ENCODE peak calls at places on chromosome 1, in ten cellular contexts. M is upper lobe of right lung, E is GM13976, I is endothelial cell, A is omental fat pad, L is neural crest cell, D is left ventricle myocardium inferior, Y is right lobe of liver, T is WTC11, J is IMR-90. F is an unnamed sample.
A peak's percentile ranks its signal among the peaks of the same experiment; 100 is the strongest.

GRCh38 chr1:19128965-19129514 is 81.0 kb downstream of the UBR4 start:
- DNase-seq in M (no peak), E (no peak), I (no peak), A (no peak), L (no peak), D (no peak), Y (no peak), T (no peak), J (no peak), F (no peak)

GRCh38 chr1:34128186-34128889 is 36.7 kb downstream of the CSMD2 start:
- DNase-seq in M (no peak), E (no peak), I (no peak), A (no peak), L (no peak), D (no peak), Y (no peak), T (no peak), J (no peak), F (no peak)

GRCh38 chr1:186220911-186221310 is 154.1 kb downstream of the TPR start:
- DNase-seq in M (no peak), E (no peak), I (no peak), A (no peak), L (no peak), D (no peak), Y (no peak), T (no peak), J (no peak), F (no peak)

GRCh38 chr1:58997637-58998036 is 213.8 kb upstream of the JUN start:
- DNase-seq in M (no peak), E (no peak), I (no peak), A (no peak), L (no peak), D (no peak), Y (no peak), T (no peak), J (no peak), F (no peak)

GRCh38 chr1:176789571-176790090 is 326.7 kb downstream of the PAPPA2 start:
- DNase-seq in M (no peak), E (no peak), I (no peak), A (no peak), L (no peak), D (no peak), Y (no peak), T (no peak), J (no peak), F (no peak)

GRCh38 chr1:186195377-186195931 is 179.6 kb downstream of the TPR start:
- DNase-seq in M (no peak), E (no peak), I (no peak), A (no peak), L (no peak), D (no peak), Y (no peak), T (no peak), J (no peak), F (no peak)

GRCh38 chr1:2194898-2195673 is 514 bp upstream of the FAAP20 start:
- DNase-seq in M (peak; percentile 96), E (peak; percentile 90), I (peak; percentile 90), A (peak; percentile 70), L (peak; percentile 83), D (peak; percentile 91), Y (peak; percentile 95), T (peak; percentile 92), J (peak; percentile 77), F (peak; percentile 87)

GRCh38 chr1:225412301-225412700 is 15.5 kb downstream of the LBR start:
- DNase-seq in M (no peak), E (no peak), I (no peak), A (no peak), L (no peak), D (no peak), Y (no peak), T (no peak), J (no peak), F (no peak)

GRCh38 chr1:58786927-58787245 is 3.0 kb upstream of the JUN start:
- DNase-seq in M (no peak), E (no peak), I (no peak), A (no peak), L (no peak), D (no peak), Y (no peak), T (no peak), J (no peak), F (no peak)

GRCh38 chr1:203338335-203339036 is 12.4 kb downstream of the FMOD start:
- DNase-seq in M (no peak), E (peak; percentile 87), I (peak; percentile 52), A (no peak), L (peak; percentile 49), D (no peak), Y (no peak), T (peak; percentile 63), J (peak; percentile 68), F (peak; percentile 44)

GRCh38 chr1:38991638-38992449 is 768 bp downstream of the AKIRIN1 start:
- DNase-seq in M (peak; percentile 68), E (no peak), I (peak; percentile 49), A (no peak), L (peak; percentile 20), D (peak; percentile 38), Y (peak; percentile 67), T (peak; percentile 45), J (no peak), F (peak; percentile 18)

GRCh38 chr1:228004887-228005462 is 1.8 kb upstream of the WNT3A start:
- DNase-seq in M (peak; percentile 52), E (peak; percentile 21), I (no peak), A (no peak), L (no peak), D (no peak), Y (peak; percentile 39), T (no peak), J (no peak), F (no peak)
- TF ChIP-seq CTCF in M (no peak), E (no peak), I (no peak), A (no peak), L (no peak), D (no peak), Y (no peak), T (peak; percentile 11), J (no peak), F (no peak)

DNA sequence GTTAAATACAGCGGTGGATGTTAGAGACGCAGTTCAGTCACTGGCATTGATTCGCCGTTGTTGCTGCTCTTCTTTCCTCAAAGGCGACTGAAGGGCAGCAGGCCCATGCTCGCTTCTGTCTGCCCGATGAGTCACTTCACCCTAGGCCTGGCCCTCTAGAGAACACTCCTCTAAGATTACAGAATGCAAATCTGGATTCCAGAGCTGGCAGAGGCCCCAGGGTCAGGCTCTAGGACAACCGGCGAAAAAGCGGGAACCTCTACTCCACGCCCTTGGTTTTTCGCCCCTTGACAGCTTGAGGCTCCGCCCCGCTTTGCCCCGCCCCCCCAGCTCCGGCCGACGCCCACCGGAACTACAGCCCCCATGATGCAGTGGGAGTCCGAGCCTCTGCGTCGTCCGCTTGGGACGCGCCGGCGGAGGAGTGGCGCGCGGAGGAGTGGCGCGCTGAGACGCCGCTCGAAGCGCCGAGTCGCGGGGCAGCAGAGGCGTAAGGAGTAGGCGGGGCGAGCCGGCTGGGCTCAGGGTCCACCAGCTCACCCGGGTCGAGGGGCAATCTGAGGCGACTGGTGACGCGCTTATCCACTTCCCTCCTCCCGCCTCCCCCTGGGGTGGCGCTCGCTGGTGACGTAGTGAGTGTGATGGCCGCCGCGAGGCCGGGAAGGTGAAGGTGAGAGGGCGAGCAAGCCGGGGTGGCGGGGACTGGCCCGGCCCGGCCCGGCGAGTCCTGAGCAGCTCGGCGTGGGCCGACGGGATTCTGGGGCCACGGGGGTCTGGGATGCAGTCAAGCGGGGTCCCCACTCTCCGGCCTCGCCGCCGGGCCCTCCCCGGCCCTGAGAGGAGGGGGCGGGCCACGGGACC is at the start of gene MFN2:
- DNase-seq in M (peak; percentile 97), E (peak; percentile 98), I (peak; percentile 97), A (peak; percentile 87), L (peak; percentile 93), D (peak; percentile 97), Y (peak; percentile 99), T (peak; percentile 99), J (peak; percentile 97), F (peak; percentile 95)
- TF ChIP-seq CTCF in M (no peak), E (no peak), I (no peak), A (no peak), L (no peak), D (no peak), Y (no peak), T (no peak), J (peak; percentile 1), F (no peak)

GRCh38 chr1:28885982-28886730 is 28.2 kb upstream of the EPB41 start:
- DNase-seq in M (no peak), E (no peak), I (no peak), A (no peak), L (no peak), D (no peak), Y (no peak), T (no peak), J (no peak), F (no peak)

GRCh38 chr1:28885472-28885877 is 28.9 kb upstream of the EPB41 start:
- DNase-seq in M (no peak), E (no peak), I (no peak), A (no peak), L (no peak), D (no peak), Y (no peak), T (no peak), J (no peak), F (no peak)

GRCh38 chr1:28887835-28888682 is 26.3 kb upstream of the EPB41 start:
- DNase-seq in M (peak; percentile 72), E (no peak), I (peak; percentile 39), A (no peak), L (no peak), D (peak; percentile 54), Y (peak; percentile 81), T (peak; percentile 59), J (no peak), F (no peak)

GRCh38 chr1:28887418-28887834 is 26.9 kb upstream of the EPB41 start:
- DNase-seq in M (peak; percentile 80), E (peak; percentile 58), I (peak; percentile 45), A (no peak), L (no peak), D (peak; percentile 18), Y (peak; percentile 66), T (peak; percentile 38), J (no peak), F (peak; percentile 62)

GRCh38 chr1:28886731-28887417 is 27.5 kb upstream of the EPB41 start:
- DNase-seq in M (peak; percentile 96), E (peak; percentile 99), I (peak; percentile 90), A (peak; percentile 63), L (peak; percentile 66), D (peak; percentile 84), Y (peak; percentile 94), T (peak; percentile 93), J (peak; percentile 48), F (peak; percentile 94)
- TF ChIP-seq CTCF in M (no peak), E (no peak), I (no peak), A (peak; percentile 9), L (no peak), D (no peak), Y (no peak), T (no peak), J (no peak), F (no peak)

DNA sequence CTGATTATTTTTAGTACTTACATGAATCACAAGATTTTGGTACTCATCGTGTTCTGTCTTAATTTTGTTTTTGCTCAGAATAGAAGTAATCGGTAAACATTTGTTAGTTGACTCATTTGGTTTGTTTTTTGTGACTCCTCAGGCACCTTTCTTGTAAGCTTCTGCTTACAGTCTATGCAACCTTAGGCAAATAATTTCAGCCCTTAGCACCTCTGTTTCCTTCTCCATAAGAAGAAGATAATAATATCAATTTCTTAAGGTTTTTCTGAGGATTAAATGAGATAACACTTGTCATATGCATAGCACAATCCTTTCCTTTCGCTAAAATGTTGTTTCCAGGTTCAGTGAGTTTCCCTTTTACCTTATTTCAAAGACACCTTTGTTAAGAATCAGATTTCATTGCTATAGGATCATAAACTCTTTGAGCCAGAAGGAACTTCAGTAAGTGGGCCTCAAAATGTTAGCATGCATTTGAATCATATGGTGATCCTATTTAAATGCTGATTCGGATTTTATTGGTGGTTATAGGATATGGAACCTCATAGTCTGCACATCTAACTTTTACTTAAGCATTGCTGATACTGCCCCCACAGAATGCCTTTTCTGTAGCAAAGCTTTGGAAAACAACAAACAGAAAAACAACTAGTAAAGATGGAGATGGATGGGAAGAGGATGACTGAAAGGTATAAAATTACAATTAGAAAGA is 272.7 kb upstream of the CACYBP start:
- DNase-seq in M (no peak), E (no peak), I (no peak), A (no peak), L (no peak), D (no peak), Y (no peak), T (no peak), J (no peak), F (no peak)
- TF ChIP-seq CTCF in M (no peak), E (no peak), I (no peak), A (no peak), L (peak; percentile 8), D (no peak), Y (no peak), T (no peak), J (no peak), F (no peak)